ENCODE peak calls at places on chromosomes 12 and 14, in nine cellular contexts. H, A, S, C, P, Y, W, V and F are unnamed samples.

GRCh38 chr12:28878629-28879028 is 270.4 kb upstream of the FAR2 start:
- DNase-seq in W (no peak), A (no peak), S (no peak), H (no peak), P (no peak), V (no peak), C (no peak), Y (no peak), F (no peak)

GRCh38 chr12:64824500-64825142 is at the start of gene TBC1D30:
- DNase-seq in H (no peak), A (peak), C (no peak), Y (peak), W (no peak), S (peak), P (no peak), V (peak), F (no peak)

GRCh38 chr12:64323006-64323405 is 67.6 kb downstream of the C12orf56 start:
- DNase-seq in V (no peak), P (no peak), Y (no peak), H (no peak), W (no peak), A (no peak), S (no peak), C (no peak), F (no peak)

GRCh38 chr14:85423889-85424288 is 106.1 kb upstream of the FLRT2 start:
- DNase-seq in H (no peak), V (no peak), P (no peak), W (no peak), S (no peak), C (no peak), Y (no peak), A (no peak), F (no peak)

GRCh38 chr12:108119126-108119973 is 9.7 kb upstream of the WSCD2 start:
- DNase-seq in S (no peak), V (peak), A (no peak), W (no peak), C (no peak), P (no peak), Y (no peak), H (peak), F (no peak)

GRCh38 chr12:132292328-132293319 is 36.8 kb downstream of the GALNT9 start:
- DNase-seq in W (no peak), C (no peak), H (no peak), A (no peak), Y (no peak), V (no peak), S (peak), P (no peak), F (no peak)

GRCh38 chr14:91693342-91693741 is 38.5 kb downstream of the CATSPERB start:
- DNase-seq in A (no peak), W (no peak), S (no peak), H (no peak), P (no peak), Y (no peak), C (no peak), V (no peak), F (no peak)

GRCh38 chr12:33752854-33753253 is 269.4 kb upstream of the ALG10 start:
- DNase-seq in A (no peak), V (no peak), C (no peak), W (no peak), Y (no peak), H (no peak), S (no peak), P (no peak), F (no peak)

GRCh38 chr12:5557906-5558305 is 126.0 kb downstream of the NTF3 start:
- DNase-seq in H (no peak), W (no peak), S (no peak), V (no peak), P (no peak), C (no peak), Y (no peak), A (no peak), F (no peak)

GRCh38 chr12:53205747-53206146 is 1.3 kb downstream of the ITGB7 start:
- DNase-seq in C (no peak), P (no peak), H (peak), Y (peak), W (no peak), V (peak), A (peak), S (no peak), F (peak)

GRCh38 chr12:89288959-89289358 is 63.3 kb downstream of the DUSP6 start:
- DNase-seq in P (no peak), Y (no peak), W (no peak), V (no peak), S (no peak), H (no peak), A (no peak), C (no peak), F (no peak)

GRCh38 chr12:112809684-112810083 is 18.1 kb downstream of the RPH3A start:
- DNase-seq in C (no peak), Y (no peak), V (no peak), S (no peak), W (no peak), A (no peak), P (no peak), H (no peak), F (no peak)

GRCh38 chr12:4984971-4985370 is 58.7 kb upstream of the KCNA5 start:
- DNase-seq in W (no peak), S (no peak), H (no peak), C (no peak), V (no peak), P (no peak), A (no peak), Y (no peak), F (no peak)

DNA sequence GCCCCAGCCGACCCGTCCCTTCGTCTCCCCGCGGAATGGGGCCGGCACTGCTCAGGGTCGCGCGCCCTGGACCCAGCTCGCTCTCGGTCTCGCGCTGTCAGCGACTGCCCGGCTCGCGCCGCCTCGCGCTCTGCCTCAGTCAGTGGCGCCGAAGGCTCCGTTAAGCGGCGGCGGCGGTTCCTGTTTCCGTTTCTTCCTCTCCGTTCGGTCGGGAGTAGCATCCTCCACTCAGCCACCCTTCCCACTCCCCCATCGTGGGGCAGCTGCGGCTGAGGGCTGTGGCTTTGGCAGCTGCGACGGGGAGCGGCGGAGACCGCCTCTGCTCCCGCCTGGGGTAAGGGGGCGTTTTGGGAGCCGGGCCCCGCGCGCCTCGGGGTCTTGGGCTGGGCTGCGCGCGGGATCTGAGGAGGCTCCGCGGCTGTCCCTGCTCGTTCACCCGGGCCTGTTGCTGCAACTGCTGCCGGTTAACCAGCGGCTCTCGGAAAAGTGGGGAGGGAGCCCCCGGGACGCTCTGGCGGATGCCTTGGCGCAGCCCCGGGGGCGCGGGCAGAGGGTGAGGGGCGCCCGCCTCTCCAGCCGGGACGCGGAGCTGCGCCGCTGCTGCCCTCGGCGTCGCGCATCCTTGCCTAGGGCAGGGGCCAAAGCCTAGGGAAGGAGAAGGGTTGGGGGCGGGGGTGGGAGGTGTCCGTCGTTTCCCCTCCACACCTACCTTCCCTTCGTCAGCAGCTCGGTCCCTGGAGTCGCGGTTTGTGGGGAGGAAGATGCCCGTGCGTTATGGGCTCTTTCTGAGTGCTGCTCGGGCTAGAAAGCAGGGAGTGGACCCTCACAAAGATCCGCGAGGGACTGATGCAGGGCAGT is 580 bp downstream of the FUT8 start:
- DNase-seq in A (peak), V (peak), Y (peak), S (no peak), H (peak), P (no peak), W (peak), C (peak), F (no peak)
- TF ChIP-seq POLR2A in A (no peak), V (peak), Y (no peak), S (no peak), H (no peak), P (no peak), W (no peak), C (no peak), F (peak)

GRCh38 chr14:101714394-101714793 is 47.1 kb upstream of the PPP2R5C start:
- DNase-seq in H (no peak), P (no peak), C (peak), Y (no peak), S (no peak), V (no peak), W (no peak), A (no peak), F (no peak)

GRCh38 chr14:101716077-101716950 is 45.2 kb upstream of the PPP2R5C start:
- DNase-seq in S (peak), H (peak), C (peak), A (no peak), P (no peak), Y (no peak), V (no peak), W (no peak), F (no peak)

GRCh38 chr14:101711041-101711861 is 50.3 kb upstream of the PPP2R5C start:
- DNase-seq in P (no peak), A (no peak), C (peak), H (peak), S (no peak), Y (no peak), W (no peak), V (no peak), F (no peak)

GRCh38 chr14:101715209-101716076 is 46.1 kb upstream of the PPP2R5C start:
- DNase-seq in W (no peak), C (peak), P (no peak), H (peak), V (no peak), S (no peak), A (no peak), Y (no peak), F (no peak)

GRCh38 chr14:101713641-101714349 is 47.7 kb upstream of the PPP2R5C start:
- DNase-seq in W (no peak), P (no peak), V (no peak), H (no peak), A (no peak), C (peak), Y (no peak), S (no peak), F (no peak)
- TF ChIP-seq POLR2A in W (no peak), P (no peak), V (no peak), H (no peak), A (no peak), C (no peak), Y (no peak), S (no peak), F (no peak)

GRCh38 chr12:100666588-100666987 is 93.1 kb downstream of the GAS2L3 start:
- DNase-seq in V (no peak), Y (no peak), W (no peak), P (no peak), C (no peak), S (no peak), H (no peak), A (no peak), F (no peak)
- TF ChIP-seq POLR2A in V (no peak), Y (no peak), W (no peak), P (no peak), C (no peak), S (no peak), H (no peak), A (no peak), F (no peak)

GRCh38 chr12:45727301-45727993 is 2.1 kb upstream of the ARID2 start:
- DNase-seq in S (peak), A (peak), P (peak), C (peak), V (peak), Y (peak), H (peak), W (peak), F (peak)
- TF ChIP-seq POLR2A in S (peak), A (peak), P (peak), C (peak), V (peak), Y (peak), H (no peak), W (peak), F (peak)

GRCh38 chr12:32533971-32534590 is 134.7 kb downstream of the FGD4 start:
- DNase-seq in H (peak), Y (peak), P (peak), W (no peak), S (no peak), V (no peak), C (peak), A (peak), F (peak)
- TF ChIP-seq POLR2A in H (no peak), Y (no peak), P (no peak), W (no peak), S (no peak), V (no peak), C (no peak), A (peak), F (no peak)

DNA sequence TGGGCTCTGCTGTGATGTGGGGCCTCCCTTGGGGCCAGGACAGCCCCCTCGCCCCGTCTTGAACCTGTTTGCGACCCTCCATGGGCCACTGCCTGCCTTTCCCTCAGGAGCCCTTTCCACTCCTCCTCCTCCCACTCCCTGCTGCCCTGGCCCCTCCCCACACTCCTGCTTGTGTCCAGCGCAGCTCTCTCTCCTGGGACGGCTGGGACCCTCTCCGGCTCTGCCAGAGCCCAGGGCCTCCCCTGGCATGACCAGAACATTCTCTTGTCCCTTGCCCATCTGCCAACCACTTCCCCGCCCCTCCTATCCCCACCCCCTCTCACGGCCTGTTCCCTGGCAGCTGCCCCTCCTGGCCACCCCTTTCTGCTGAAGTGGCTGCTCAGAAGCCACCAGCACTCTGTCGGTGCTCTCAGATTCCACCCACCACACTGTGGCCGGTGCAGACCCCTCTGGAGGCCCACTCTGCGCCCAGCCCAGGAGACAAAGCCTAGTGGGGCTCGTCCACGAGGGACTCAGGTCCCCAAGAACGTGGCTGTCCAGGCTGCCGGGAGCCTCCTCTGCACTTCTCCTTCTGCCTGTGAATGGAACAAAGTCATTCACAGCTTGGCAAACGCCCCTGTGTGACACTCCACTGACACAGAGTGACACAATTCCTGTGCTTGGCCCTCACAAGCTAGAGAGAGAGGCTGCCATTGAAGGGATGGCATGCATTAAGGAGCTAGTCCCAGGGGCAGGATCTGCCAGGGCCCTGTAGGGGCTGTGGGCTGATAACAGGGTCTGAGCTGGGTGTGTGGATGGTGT is 1.4 kb downstream of the ASPG start:
- DNase-seq in Y (peak), C (peak), H (peak), A (no peak), S (peak), P (no peak), W (no peak), V (peak), F (no peak)
- TF ChIP-seq POLR2A in Y (no peak), C (no peak), H (no peak), A (no peak), S (no peak), P (no peak), W (no peak), V (no peak), F (no peak)